ENCODE peak calls at places on chromosome 17, in eight cellular contexts. X is suprapubic skin, Z is A549, A is lower lobe of right lung, Y is tibial artery, Q is BE2C, K is upper lobe of right lung, T is K562. V is an unnamed sample. For H3K4me1 and H3K9me3, the result is how much of the 10 kb centered on the place peaks cover.

GRCh38 chr17:6456914-6457687 is 12.8 kb downstream of the PIMREG start:
- DNase-seq in X (no peak), Z (peak), A (peak), Y (no peak), Q (no peak), K (peak), T (peak), V (no peak)

GRCh38 chr17:34756670-34757021 is 177.3 kb downstream of the TMEM132E start:
- DNase-seq in X (no peak), Z (no peak), A (no peak), Y (no peak), Q (peak), K (no peak), T (no peak), V (no peak)

GRCh38 chr17:20965492-20965891 is 77.3 kb downstream of the USP22 start:
- DNase-seq in X (no peak), Z (no peak), A (no peak), Y (no peak), Q (no peak), K (no peak), T (no peak), V (no peak)

GRCh38 chr17:47872019-47872650 is 21.2 kb upstream of the SP6 start:
- DNase-seq in X (no peak), Z (no peak), A (no peak), Y (no peak), Q (no peak), K (no peak), T (no peak), V (peak)

GRCh38 chr17:70609566-70609965 is 440.2 kb downstream of the KCNJ2 start:
- DNase-seq in X (no peak), Z (no peak), A (no peak), Y (no peak), Q (no peak), K (no peak), T (no peak), V (no peak)

GRCh38 chr17:50219939-50220465 is 18.6 kb upstream of the COL1A1 start:
- DNase-seq in X (no peak), Z (no peak), A (no peak), Y (peak), Q (no peak), K (no peak), T (no peak), V (no peak)

GRCh38 chr17:75720656-75721462 is at the start of gene ITGB4:
- DNase-seq in X (peak), Z (peak), A (peak), Y (peak), Q (no peak), K (peak), T (peak), V (peak)

GRCh38 chr17:64736804-64737492 is 74.8 kb upstream of the SMURF2 start:
- DNase-seq in X (no peak), Z (peak), A (no peak), Y (no peak), Q (peak), K (no peak), T (no peak), V (no peak)

GRCh38 chr17:6555331-6556120 is 829 bp downstream of the PITPNM3 start:
- DNase-seq in X (no peak), Z (no peak), A (peak), Y (no peak), Q (no peak), K (peak), T (no peak), V (peak)

GRCh38 chr17:35736236-35736635 is 4.8 kb downstream of the RASL10B start:
- DNase-seq in X (peak), Z (no peak), A (no peak), Y (no peak), Q (no peak), K (no peak), T (no peak), V (no peak)

GRCh38 chr17:47684535-47685193 is 9.3 kb upstream of the TBKBP1 start:
- DNase-seq in X (no peak), Z (no peak), A (no peak), Y (no peak), Q (no peak), K (no peak), T (no peak), V (no peak)

GRCh38 chr17:80781851-80782277 is 209.8 kb upstream of the CHMP6 start:
- DNase-seq in X (no peak), Z (no peak), A (no peak), Y (peak), Q (peak), K (no peak), T (no peak), V (no peak)

GRCh38 chr17:45907720-45908395 is 13.5 kb downstream of the MAPT start:
- DNase-seq in X (no peak), Z (no peak), A (no peak), Y (no peak), Q (peak), K (no peak), T (no peak), V (no peak)

GRCh38 chr17:57902800-57903759 is 52.1 kb downstream of the CUEDC1 start:
- DNase-seq in X (peak), Z (peak), A (peak), Y (peak), Q (no peak), K (peak), T (no peak), V (peak)

GRCh38 chr17:63641678-63642077 is 19.5 kb downstream of the MAP3K3 start:
- DNase-seq in X (no peak), Z (no peak), A (no peak), Y (peak), Q (no peak), K (no peak), T (no peak), V (no peak)

GRCh38 chr17:80827646-80828643 is 163.7 kb upstream of the CHMP6 start:
- DNase-seq in X (peak), Z (peak), A (no peak), Y (peak), Q (no peak), K (peak), T (no peak), V (no peak)

DNA sequence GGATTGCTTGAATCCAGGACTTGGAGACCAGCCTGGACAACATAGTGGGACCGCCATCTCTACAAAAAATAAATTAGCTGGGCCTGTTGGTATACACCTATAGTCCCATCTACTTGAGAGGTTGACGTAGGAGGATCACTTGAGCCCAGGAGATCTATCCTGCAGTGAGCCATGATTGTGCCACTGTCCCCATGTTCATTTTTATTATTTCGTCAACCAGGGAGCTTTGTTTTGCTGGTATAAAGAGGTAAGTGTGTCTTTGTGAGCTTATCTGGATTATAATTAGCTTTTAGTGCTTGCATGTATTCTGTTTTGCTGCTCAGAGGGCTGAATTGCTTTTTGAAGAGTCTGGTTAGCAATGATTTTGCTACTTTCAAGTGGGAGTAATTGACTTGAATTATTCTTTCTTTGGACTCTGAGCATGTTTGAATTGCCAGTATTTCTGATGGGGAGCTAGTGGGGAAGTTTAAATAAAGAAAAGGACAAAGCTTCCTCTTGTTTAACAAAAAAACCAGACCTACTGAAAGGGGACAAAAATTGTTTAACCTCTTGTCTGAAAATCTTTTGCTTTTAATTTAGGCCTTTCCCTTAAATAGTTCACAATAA is 31.6 kb upstream of the BCAS3 start:
- DNase-seq in X (no peak), Z (no peak), A (no peak), Y (no peak), Q (no peak), K (no peak), T (no peak), V (no peak)
- H3K4me1 ChIP-seq in X (under half), Z (under half), A (under half), Y (under half), Q (under half), K (under half), T (under half), V (under half)

GRCh38 chr17:82952019-82952418 is 112.2 kb upstream of the ZNF750 start:
- DNase-seq in X (peak), Z (no peak), A (peak), Y (peak), Q (peak), K (peak), T (no peak), V (peak)
- H3K9me3 ChIP-seq in X (under half), Z (half or more), A (under half), Y (under half), Q (under half), K (under half), T (under half), V (under half)

GRCh38 chr17:77451271-77451893 is 310.6 kb downstream of the SEC14L1 start:
- DNase-seq in X (no peak), Z (no peak), A (peak), Y (peak), Q (peak), K (peak), T (peak), V (peak)
- H3K4me1 ChIP-seq in X (half or more), Z (under half), A (half or more), Y (half or more), Q (under half), K (half or more), T (half or more), V (half or more)

GRCh38 chr17:32985357-32985756 is 6.3 kb upstream of the SPACA3 start:
- DNase-seq in X (no peak), Z (no peak), A (no peak), Y (no peak), Q (no peak), K (no peak), T (no peak), V (no peak)
- H3K9me3 ChIP-seq in X (under half), Z (under half), A (under half), Y (under half), Q (under half), K (under half), T (under half), V (under half)

DNA sequence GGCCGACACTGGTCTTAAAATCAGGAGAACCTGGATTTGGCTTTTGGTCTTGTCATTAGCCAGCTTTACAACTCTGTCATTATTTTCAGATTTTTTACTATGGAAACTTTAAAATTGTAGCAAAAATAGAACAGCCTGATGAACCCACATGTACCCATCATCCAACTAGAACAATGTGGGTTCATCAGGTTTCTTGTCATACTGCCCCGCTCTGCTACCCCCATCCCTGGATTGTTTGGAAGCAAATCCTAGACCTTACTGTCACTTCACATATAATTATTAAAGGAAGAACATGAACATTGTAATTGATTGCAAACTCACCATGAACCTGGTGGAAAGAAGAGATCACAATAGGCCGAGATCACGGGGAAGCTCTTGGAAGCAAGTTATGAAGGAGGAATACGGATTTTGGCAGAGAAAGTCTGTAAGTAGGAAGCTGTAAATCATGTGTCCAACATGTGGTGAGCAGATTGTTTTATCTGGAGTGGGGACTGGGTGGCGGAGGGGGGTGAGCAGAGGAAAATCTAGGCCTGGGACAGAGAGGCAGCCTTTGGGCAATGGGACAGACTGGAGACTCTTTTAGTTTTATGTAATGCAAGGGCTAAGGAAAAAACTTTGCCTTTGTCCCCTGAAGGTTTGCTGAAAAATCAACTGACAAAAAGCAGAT is 67.0 kb downstream of the PITPNC1 start:
- DNase-seq in X (no peak), Z (no peak), A (no peak), Y (no peak), Q (no peak), K (peak), T (no peak), V (no peak)
- H3K4me1 ChIP-seq in X (under half), Z (under half), A (half or more), Y (under half), Q (under half), K (under half), T (under half), V (under half)

DNA sequence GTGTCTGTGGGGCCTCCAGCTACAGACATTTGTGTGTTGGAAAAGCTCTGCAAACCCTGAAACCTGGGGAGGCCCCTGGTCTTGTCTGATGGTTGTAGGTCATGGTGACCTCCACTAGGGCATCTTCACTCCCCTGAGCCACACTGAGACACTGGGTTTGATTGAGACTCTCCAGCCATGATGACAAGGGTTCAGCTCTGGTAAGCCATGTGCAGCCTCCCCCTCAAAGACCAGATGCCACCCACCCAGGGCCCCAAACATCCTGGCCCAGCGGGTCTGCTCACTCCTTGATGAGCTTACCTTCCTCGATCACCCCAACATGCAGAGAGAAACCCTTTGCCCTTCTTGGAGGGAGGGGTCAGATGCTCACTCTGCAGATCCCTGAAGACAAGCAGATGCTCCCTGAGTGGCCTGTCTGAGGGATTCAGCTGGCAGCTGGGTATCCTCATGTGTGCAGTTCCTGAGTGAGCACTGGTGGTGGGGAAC is 101.6 kb downstream of the METRNL start:
- DNase-seq in X (peak), Z (peak), A (no peak), Y (no peak), Q (peak), K (no peak), T (no peak), V (no peak)
- H3K9me3 ChIP-seq in X (under half), Z (under half), A (under half), Y (under half), Q (under half), K (under half), T (under half), V (under half)

DNA sequence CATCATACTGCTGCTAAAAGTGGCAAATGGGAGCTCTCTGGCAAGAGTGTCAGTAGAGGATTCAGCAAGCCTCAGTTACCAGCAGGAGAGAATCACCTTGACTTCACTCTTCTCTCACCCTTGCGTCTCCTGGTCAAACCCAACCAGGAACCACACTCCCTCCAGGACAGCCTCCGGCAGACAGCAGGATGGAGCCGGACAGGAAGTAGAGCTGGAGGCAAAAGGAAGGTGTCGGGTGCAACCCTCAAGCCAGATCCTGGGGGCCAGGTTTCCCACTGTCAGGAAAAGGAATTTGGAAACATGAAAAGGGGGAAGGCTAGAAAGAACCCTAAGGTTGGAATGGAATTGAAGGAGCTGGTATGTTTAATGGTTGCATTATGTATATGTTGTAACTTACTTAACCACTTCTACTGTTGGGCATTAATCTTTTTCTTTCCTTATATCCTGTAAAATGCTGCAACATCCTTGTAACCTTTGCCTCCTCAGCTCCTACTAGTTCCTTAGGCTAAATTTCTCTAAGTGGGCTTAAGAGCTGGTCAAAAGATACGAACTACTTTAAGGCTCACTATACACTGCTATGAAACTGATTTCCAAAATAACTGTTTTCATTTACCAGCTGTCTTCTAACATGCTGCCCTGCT is 40.3 kb downstream of the CYTH1 start:
- DNase-seq in X (no peak), Z (no peak), A (no peak), Y (no peak), Q (no peak), K (no peak), T (no peak), V (no peak)
- H3K4me1 ChIP-seq in X (half or more), Z (under half), A (half or more), Y (under half), Q (under half), K (under half), T (under half), V (under half)

GRCh38 chr17:61618950-61619349 is 27.9 kb upstream of the NACA2 start:
- DNase-seq in X (no peak), Z (no peak), A (no peak), Y (no peak), Q (no peak), K (no peak), T (no peak), V (no peak)

GRCh38 chr17:61621317-61621716 is 30.3 kb upstream of the NACA2 start:
- DNase-seq in X (no peak), Z (no peak), A (no peak), Y (no peak), Q (no peak), K (no peak), T (no peak), V (no peak)

GRCh38 chr17:61617261-61617660 is 26.2 kb upstream of the NACA2 start:
- DNase-seq in X (no peak), Z (no peak), A (no peak), Y (no peak), Q (no peak), K (no peak), T (no peak), V (no peak)

GRCh38 chr17:61619493-61619892 is 28.5 kb upstream of the NACA2 start:
- DNase-seq in X (no peak), Z (peak), A (no peak), Y (no peak), Q (no peak), K (no peak), T (no peak), V (no peak)

GRCh38 chr17:61619953-61620352 is 28.9 kb upstream of the NACA2 start:
- DNase-seq in X (no peak), Z (no peak), A (no peak), Y (no peak), Q (no peak), K (no peak), T (no peak), V (no peak)
- H3K9me3 ChIP-seq in X (under half), Z (under half), A (under half), Y (under half), Q (under half), K (under half), T (under half), V (under half)

DNA sequence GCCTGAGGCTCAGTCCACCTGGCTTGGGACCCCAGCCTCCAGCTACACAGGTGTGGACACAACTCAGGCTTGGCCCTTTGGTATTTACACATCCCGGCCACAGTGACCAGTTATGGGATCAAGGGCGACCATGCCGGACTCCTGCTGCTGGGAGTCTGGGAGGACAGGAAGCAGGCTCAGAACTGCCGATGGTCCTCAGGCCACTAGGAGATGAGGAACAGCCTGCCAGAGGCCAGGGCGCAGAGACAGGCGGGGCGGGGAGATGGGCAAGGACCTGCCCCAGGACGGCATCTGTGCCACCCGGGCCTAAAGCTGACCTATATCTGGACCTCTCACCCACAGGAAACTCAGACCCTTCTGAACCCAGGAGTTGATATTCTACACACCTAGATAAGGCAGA is 12.5 kb downstream of the NXN start:
- DNase-seq in X (no peak), Z (no peak), A (no peak), Y (no peak), Q (no peak), K (no peak), T (no peak), V (no peak)
- H3K4me1 ChIP-seq in X (under half), Z (under half), A (under half), Y (under half), Q (under half), K (under half), T (under half), V (under half)

GRCh38 chr17:61701334-61701733 is 110.3 kb upstream of the NACA2 start:
- DNase-seq in X (no peak), Z (no peak), A (no peak), Y (no peak), Q (no peak), K (no peak), T (no peak), V (no peak)
- H3K9me3 ChIP-seq in X (under half), Z (under half), A (under half), Y (under half), Q (under half), K (under half), T (under half), V (under half)

V was measured in upper lobe of left lung.